ENCODE peak calls at places on chromosomes 3 and 15, in seven cellular contexts. A is stimulated activated CD8-positive, alpha-beta memory T cell treated with anti-CD3 and anti-CD28 coated beads, Interleukin-2, amount 100 ng/mL, for 48 hours; D is effector memory CD8-positive, alpha-beta T cell; U is HL-60; K is kidney tubule cell; Y is stimulated activated effector memory CD8-positive, alpha-beta T cell treated with anti-CD3 and anti-CD28 coated beads, Interleukin-12 subunit alpha, Interleukin-12 subunit beta, amount 100 ng/mL, for 72 hours; W is fibroblast of the aortic adventitia. I is an unnamed sample.

GRCh38 chr3:147008886-147009285 is 397.5 kb downstream of the ZIC4 start:
- DNase-seq in W (peak), U (no peak), Y (no peak), D (no peak), A (no peak), K (no peak), I (no peak)

GRCh38 chr15:61459785-61460707 is 230.9 kb upstream of the RORA start:
- DNase-seq in U (no peak), D (no peak), A (no peak), Y (no peak), W (peak), K (peak), I (no peak)

GRCh38 chr15:81294501-81294850 is 29.5 kb downstream of the STARD5 start:
- DNase-seq in W (no peak), K (no peak), A (no peak), D (no peak), U (no peak), Y (no peak), I (no peak)

GRCh38 chr3:140922634-140923033 is 19.0 kb upstream of the SLC25A36 start:
- DNase-seq in K (no peak), Y (no peak), W (peak), U (no peak), D (no peak), A (no peak), I (no peak)

GRCh38 chr3:153166206-153166605 is 4.2 kb downstream of the RAP2B start:
- DNase-seq in Y (no peak), W (peak), U (no peak), D (peak), A (no peak), K (peak), I (no peak)

GRCh38 chr15:89101302-89102191 is 13.3 kb downstream of the ABHD2 start:
- DNase-seq in U (no peak), W (peak), Y (no peak), D (no peak), A (no peak), K (peak), I (peak)

GRCh38 chr3:65894679-65895078 is 144.0 kb downstream of the MAGI1 start:
- DNase-seq in D (no peak), Y (no peak), W (peak), U (no peak), K (no peak), A (no peak), I (no peak)

GRCh38 chr3:121885386-121885785 is 8.8 kb upstream of the SLC15A2 start:
- DNase-seq in Y (no peak), K (no peak), U (no peak), D (no peak), A (no peak), W (peak), I (no peak)

GRCh38 chr3:190336516-190337189 is 14.4 kb upstream of the CLDN1 start:
- DNase-seq in W (no peak), U (no peak), D (no peak), A (no peak), Y (no peak), K (no peak), I (no peak)

GRCh38 chr3:72412557-72412956 is 435.7 kb downstream of the SHQ1 start:
- DNase-seq in A (no peak), W (no peak), U (no peak), K (no peak), Y (no peak), D (no peak), I (no peak)

GRCh38 chr15:61025283-61025682 is 203.8 kb downstream of the RORA start:
- DNase-seq in K (no peak), Y (no peak), A (no peak), W (no peak), U (no peak), D (no peak), I (no peak)

GRCh38 chr3:143956858-143957257 is 14.8 kb upstream of the DIPK2A start:
- DNase-seq in Y (no peak), A (no peak), D (no peak), K (no peak), W (no peak), U (no peak), I (no peak)

GRCh38 chr3:167733961-167734497 is 663 bp downstream of the PDCD10 start:
- DNase-seq in W (peak), D (peak), U (peak), A (no peak), Y (no peak), K (peak), I (no peak)

I was measured in thyroid gland.